ENCODE peak calls at places on chromosomes 16 and 17, in four cellular contexts. One of them, this sample, is unnamed.

GRCh38 chr16:50603206-50604064 is 55.2 kb downstream of the NKD1 start:
- DNase-seq in H7: no peak
- DNase-seq in GM04503: peak
- DNase-seq in activated CD4-positive, alpha-beta T cell treated with anti-CD3 and anti-CD28 coated beads for 48 hours: no peak
- DNase-seq in this sample: no peak

GRCh38 chr16:10130482-10130996 is 51.7 kb downstream of the GRIN2A start:
- DNase-seq in H7: no peak
- DNase-seq in activated CD4-positive, alpha-beta T cell treated with anti-CD3 and anti-CD28 coated beads for 48 hours: no peak
- DNase-seq in GM04503: no peak
- DNase-seq in this sample: no peak

GRCh38 chr17:60087882-60088669 is 9.4 kb upstream of the HEATR6 start:
- DNase-seq in H7: peak
- DNase-seq in activated CD4-positive, alpha-beta T cell treated with anti-CD3 and anti-CD28 coated beads for 48 hours: no peak
- DNase-seq in GM04503: no peak
- DNase-seq in this sample: no peak

GRCh38 chr16:88784074-88784855 is 755 bp downstream of the PIEZO1 start:
- DNase-seq in GM04503: no peak
- DNase-seq in H7: peak
- DNase-seq in activated CD4-positive, alpha-beta T cell treated with anti-CD3 and anti-CD28 coated beads for 48 hours: peak
- DNase-seq in this sample: peak

GRCh38 chr17:55391244-55391757 is 30.3 kb downstream of the MMD start:
- DNase-seq in GM04503: no peak
- DNase-seq in activated CD4-positive, alpha-beta T cell treated with anti-CD3 and anti-CD28 coated beads for 48 hours: no peak
- DNase-seq in H7: no peak
- DNase-seq in this sample: no peak

GRCh38 chr16:8936421-8936820 is 27.3 kb downstream of the USP7 start:
- DNase-seq in activated CD4-positive, alpha-beta T cell treated with anti-CD3 and anti-CD28 coated beads for 48 hours: peak
- DNase-seq in GM04503: no peak
- DNase-seq in H7: peak
- DNase-seq in this sample: peak

GRCh38 chr16:85923153-85924021 is 24.4 kb downstream of the IRF8 start:
- DNase-seq in GM04503: no peak
- DNase-seq in H7: no peak
- DNase-seq in activated CD4-positive, alpha-beta T cell treated with anti-CD3 and anti-CD28 coated beads for 48 hours: no peak
- DNase-seq in this sample: no peak

GRCh38 chr16:77385481-77385880 is 49.4 kb downstream of the ADAMTS18 start:
- DNase-seq in activated CD4-positive, alpha-beta T cell treated with anti-CD3 and anti-CD28 coated beads for 48 hours: no peak
- DNase-seq in GM04503: no peak
- DNase-seq in H7: no peak
- DNase-seq in this sample: no peak

GRCh38 chr16:76854234-76854633 is 336.8 kb upstream of the MON1B start:
- DNase-seq in GM04503: no peak
- DNase-seq in activated CD4-positive, alpha-beta T cell treated with anti-CD3 and anti-CD28 coated beads for 48 hours: no peak
- DNase-seq in H7: peak
- DNase-seq in this sample: no peak

GRCh38 chr17:16948587-16949376 is 23.1 kb downstream of the TNFRSF13B start:
- DNase-seq in GM04503: no peak
- DNase-seq in H7: no peak
- DNase-seq in activated CD4-positive, alpha-beta T cell treated with anti-CD3 and anti-CD28 coated beads for 48 hours: no peak
- DNase-seq in this sample: no peak

This sample was measured in erythroblast.